ENCODE peak calls at places on chromosomes 4 and X, in four cellular contexts. N, W, S and H are unnamed samples.
A peak's percentile ranks its signal among the peaks of the same experiment; 100 is the strongest.

GRCh38 chr4:104930298-104930697 is 216.4 kb upstream of the TET2 start:
- DNase-seq in N (no peak), W (no peak), S (no peak), H (no peak)

GRCh38 chr4:101086801-101087586 is 260.3 kb downstream of the PPP3CA start:
- DNase-seq in S (no peak), N (no peak), W (peak; percentile 18), H (no peak)

GRCh38 chr4:188171551-188171950 is 32.3 kb downstream of the TRIML1 start:
- DNase-seq in N (no peak), W (peak; percentile 14), S (no peak), H (no peak)

GRCh38 chr4:139919513-139919912 is 234.5 kb downstream of the MAML3 start:
- DNase-seq in W (no peak), S (peak; percentile 70), N (no peak), H (no peak)

GRCh38 chrX:44775726-44776125 is 68.1 kb upstream of the DUSP21 start:
- DNase-seq in W (no peak), N (no peak), S (no peak), H (no peak)

GRCh38 chr4:140641105-140641555 is 72.4 kb upstream of the UCP1 start:
- DNase-seq in S (no peak), N (no peak), W (no peak), H (no peak)

GRCh38 chr4:142347241-142347640 is 498.9 kb downstream of the INPP4B start:
- DNase-seq in S (peak; percentile 50), W (peak; percentile 77), N (no peak), H (peak; percentile 80)

GRCh38 chrX:154021131-154021611 is 1.5 kb upstream of the IRAK1 start:
- DNase-seq in W (no peak), S (peak; percentile 84), N (no peak), H (peak; percentile 43)

GRCh38 chr4:130210871-130211270 is 1114.9 kb downstream of the C4orf33 start:
- DNase-seq in S (peak; percentile 21), W (peak; percentile 47), N (no peak), H (no peak)

GRCh38 chr4:109359040-109359646 is 56.7 kb upstream of the COL25A1 start:
- DNase-seq in N (peak; percentile 64), S (no peak), W (no peak), H (no peak)

GRCh38 chr4:14958436-14958835 is 43.8 kb upstream of the CPEB2 start:
- DNase-seq in N (no peak), W (no peak), S (no peak), H (no peak)

GRCh38 chr4:26287748-26288147 is 33.1 kb upstream of the RBPJ start:
- DNase-seq in W (no peak), S (no peak), N (no peak), H (no peak)

GRCh38 chr4:139810710-139811109 is 145.1 kb downstream of the MGST2 start:
- DNase-seq in S (no peak), W (no peak), N (no peak), H (no peak)

GRCh38 chrX:69362889-69363288 is 141.2 kb upstream of the NALF2 start:
- DNase-seq in W (no peak), N (no peak), S (peak; percentile 83), H (no peak)

GRCh38 chr4:186599483-186599882 is 44.1 kb upstream of the MTNR1A start:
- DNase-seq in W (no peak), N (no peak), S (no peak), H (no peak)

GRCh38 chrX:154409222-154409871 is at the start of gene DNASE1L1:
- DNase-seq in W (peak; percentile 91), S (peak; percentile 91), N (peak; percentile 69), H (peak; percentile 84)

GRCh38 chr4:135123632-135124031 is 922.0 kb upstream of the PABPC4L start:
- DNase-seq in W (no peak), S (no peak), N (no peak), H (no peak)

GRCh38 chr4:28167411-28167810 is 1306.8 kb downstream of the STIM2 start:
- DNase-seq in S (no peak), N (peak; percentile 59), W (peak; percentile 93), H (peak; percentile 86)

GRCh38 chr4:151537726-151538125 is 128.8 kb downstream of the FHIP1A start:
- DNase-seq in N (no peak), W (no peak), S (peak; percentile 9), H (no peak)

GRCh38 chr4:154911097-154911496 is 130.0 kb downstream of the RBM46 start:
- DNase-seq in W (peak; percentile 34), S (peak; percentile 59), N (no peak), H (no peak)

GRCh38 chr4:53596901-53597300 is 5.6 kb upstream of the LNX1 start:
- DNase-seq in N (no peak), W (no peak), S (no peak), H (no peak)

GRCh38 chr4:133095591-133095990 is 53.5 kb upstream of the PCDH10 start:
- DNase-seq in S (no peak), W (peak; percentile 5), N (no peak), H (no peak)

GRCh38 chrX:637660-638481 is 7.3 kb downstream of the SHOX start:
- DNase-seq in N (no peak), S (no peak), W (no peak), H (no peak)

GRCh38 chrX:128021566-128021965 is 30.6 kb downstream of the ACTRT1 start:
- DNase-seq in S (no peak), N (no peak), W (no peak), H (no peak)

GRCh38 chrX:111823068-111823467 is 52.9 kb upstream of the TRPC5OS start:
- DNase-seq in W (peak; percentile 9), S (peak; percentile 36), N (no peak), H (no peak)

GRCh38 chr4:26000274-26000950 is 86.4 kb downstream of the SMIM20 start:
- DNase-seq in N (no peak), W (no peak), S (peak; percentile 23), H (no peak)

GRCh38 chrX:40099046-40099968 is 1.5 kb upstream of the BCOR start:
- DNase-seq in N (peak; percentile 72), S (peak; percentile 59), W (no peak), H (peak; percentile 13)

GRCh38 chr4:81632581-81633247 is 161.0 kb upstream of the RASGEF1B start:
- DNase-seq in N (no peak), W (peak; percentile 69), S (peak; percentile 60), H (peak; percentile 6)

GRCh38 chrX:19646298-19646697 is 131.0 kb upstream of the MAP3K15 start:
- DNase-seq in S (no peak), N (no peak), W (no peak), H (no peak)

GRCh38 chr4:16858275-16858752 is 40.1 kb downstream of the LDB2 start:
- DNase-seq in W (peak; percentile 23), S (peak; percentile 32), N (no peak), H (no peak)

GRCh38 chr4:4673070-4673469 is 131.2 kb upstream of the STX18 start:
- DNase-seq in N (no peak), W (peak; percentile 69), S (peak; percentile 88), H (peak; percentile 43)

DNA sequence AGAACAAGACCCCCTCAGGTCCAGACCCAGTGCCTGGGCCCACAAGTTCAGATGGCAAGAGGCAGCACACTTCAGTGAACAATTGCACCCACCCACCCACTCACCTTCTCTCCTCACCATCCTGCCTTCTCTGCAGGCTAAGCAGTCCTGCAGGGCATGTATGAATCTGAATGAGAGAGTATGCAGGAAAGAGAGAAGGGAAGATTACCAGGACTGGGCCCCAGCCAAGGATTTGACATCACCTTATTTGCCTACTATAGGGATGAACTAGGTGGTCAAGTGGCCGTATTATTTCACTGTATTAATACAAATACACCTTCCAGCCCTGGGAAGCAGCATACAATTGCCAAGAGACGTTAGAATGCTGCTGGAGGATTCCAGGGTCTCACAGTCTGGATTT is 2.1 kb upstream of the ZNF141 start:
- DNase-seq in W (peak; percentile 8), N (no peak), S (no peak), H (no peak)
- H3K9me3 ChIP-seq in W (no peaks in the 10 kb centered on the region), N (no peaks in the 10 kb centered on the region), S (no peaks in the 10 kb centered on the region), H (no peaks in the 10 kb centered on the region)

GRCh38 chrX:135890087-135890585 is 3.1 kb downstream of the CT45A10 start:
- DNase-seq in S (no peak), W (no peak), N (no peak), H (no peak)
- H3K9me2 ChIP-seq in S (no peaks in the 10 kb centered on the region), W (no peaks in the 10 kb centered on the region), N (no peaks in the 10 kb centered on the region), H (no peaks in the 10 kb centered on the region)

DNA sequence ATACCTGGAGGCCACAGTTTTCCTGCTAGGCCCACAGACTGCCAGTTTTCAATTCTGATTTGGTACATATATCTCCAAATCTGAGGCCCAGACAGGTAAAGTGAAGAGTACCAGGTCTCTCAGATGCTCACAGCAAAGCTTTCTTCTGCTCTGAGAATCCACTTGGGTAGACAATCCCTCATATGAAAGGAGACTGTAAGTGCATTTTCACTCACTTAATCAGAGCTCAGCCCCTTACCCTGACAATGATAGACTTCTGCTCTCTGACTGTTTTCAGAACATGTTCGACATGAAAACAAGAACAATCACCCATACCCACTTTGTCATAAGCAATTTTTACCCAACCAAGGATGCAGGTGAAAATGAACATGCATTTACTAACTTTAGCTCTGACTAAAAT is 7.1 kb downstream of the GPRIN3 start:
- DNase-seq in S (no peak), N (peak; percentile 52), W (no peak), H (no peak)
- H3F3A ChIP-seq in S (no peaks in the 10 kb centered on the region), N (peaks cover 89% of the 10 kb centered on the region), W (no peaks in the 10 kb centered on the region), H (no peaks in the 10 kb centered on the region)

GRCh38 chrX:55624403-55624802 is 1.2 kb downstream of the FOXR2 start:
- DNase-seq in W (no peak), N (no peak), S (no peak), H (no peak)

GRCh38 chrX:55623100-55623499 is at the start of gene FOXR2:
- DNase-seq in N (no peak), S (no peak), W (no peak), H (no peak)

GRCh38 chrX:55619547-55619946 is 3.7 kb upstream of the FOXR2 start:
- DNase-seq in N (no peak), W (no peak), S (no peak), H (no peak)
- H3K9me3 ChIP-seq in N (no peaks in the 10 kb centered on the region), W (no peaks in the 10 kb centered on the region), S (no peaks in the 10 kb centered on the region), H (no peaks in the 10 kb centered on the region)

GRCh38 chr4:98262431-98262830 is 1.2 kb downstream of the RAP1GDS1 start:
- DNase-seq in N (no peak), S (peak; percentile 30), W (no peak), H (no peak)
- H3K9me2 ChIP-seq in N (no peaks in the 10 kb centered on the region), S (no peaks in the 10 kb centered on the region), W (no peaks in the 10 kb centered on the region), H (no peaks in the 10 kb centered on the region)

GRCh38 chr4:182548156-182548555 is 305.0 kb downstream of the TENM3 start:
- DNase-seq in S (no peak), N (no peak), W (no peak), H (no peak)
- H3F3A ChIP-seq in S (no peaks in the 10 kb centered on the region), N (no peaks in the 10 kb centered on the region), W (no peaks in the 10 kb centered on the region), H (no peaks in the 10 kb centered on the region)

GRCh38 chrX:22975786-22976185 is 24.0 kb upstream of the DDX53 start:
- DNase-seq in N (no peak), S (no peak), W (no peak), H (no peak)

GRCh38 chrX:22970861-22971260 is 28.9 kb upstream of the DDX53 start:
- DNase-seq in W (no peak), S (no peak), N (no peak), H (no peak)

GRCh38 chrX:22969416-22969815 is 30.3 kb upstream of the DDX53 start:
- DNase-seq in W (no peak), N (peak; percentile 72), S (no peak), H (no peak)

GRCh38 chrX:22974616-22975015 is 25.1 kb upstream of the DDX53 start:
- DNase-seq in S (no peak), W (peak; percentile 46), N (no peak), H (no peak)
- H3K9me3 ChIP-seq in S (no peaks in the 10 kb centered on the region), W (no peaks in the 10 kb centered on the region), N (no peaks in the 10 kb centered on the region), H (no peaks in the 10 kb centered on the region)